ENCODE peak calls at places on chromosomes 3 and 15, in six cellular contexts. One of them, this sample, is unnamed.

GRCh38 chr3:72651498-72651897 is 196.7 kb downstream of the SHQ1 start:
- DNase-seq in coronary artery: no peak
- DNase-seq in IMR-90: no peak
- DNase-seq in right lobe of liver: no peak
- DNase-seq in cardiac fibroblast: no peak
- DNase-seq in transverse colon: no peak
- DNase-seq in this sample: no peak

GRCh38 chr3:136576279-136577009 is 175.7 kb downstream of the STAG1 start:
- DNase-seq in right lobe of liver: no peak
- DNase-seq in IMR-90: no peak
- DNase-seq in coronary artery: no peak
- DNase-seq in cardiac fibroblast: no peak
- DNase-seq in transverse colon: no peak
- DNase-seq in this sample: no peak

GRCh38 chr3:58924581-58924980 is 125.2 kb downstream of the CFAP20DC start:
- DNase-seq in cardiac fibroblast: no peak
- DNase-seq in right lobe of liver: no peak
- DNase-seq in IMR-90: peak
- DNase-seq in transverse colon: no peak
- DNase-seq in coronary artery: no peak
- DNase-seq in this sample: peak

GRCh38 chr15:72340366-72340765 is 20.4 kb upstream of the CELF6 start:
- DNase-seq in transverse colon: no peak
- DNase-seq in right lobe of liver: no peak
- DNase-seq in IMR-90: peak
- DNase-seq in coronary artery: no peak
- DNase-seq in cardiac fibroblast: peak
- DNase-seq in this sample: peak

GRCh38 chr3:154971771-154972326 is 108.3 kb upstream of the MME start:
- DNase-seq in coronary artery: no peak
- DNase-seq in IMR-90: peak
- DNase-seq in cardiac fibroblast: peak
- DNase-seq in transverse colon: no peak
- DNase-seq in right lobe of liver: no peak
- DNase-seq in this sample: peak

GRCh38 chr3:168865022-168865551 is 769.4 kb upstream of the GOLIM4 start:
- DNase-seq in IMR-90: peak
- DNase-seq in cardiac fibroblast: peak
- DNase-seq in coronary artery: no peak
- DNase-seq in right lobe of liver: no peak
- DNase-seq in transverse colon: no peak
- DNase-seq in this sample: peak

GRCh38 chr3:152219225-152219624 is 49.5 kb upstream of the MBNL1 start:
- DNase-seq in cardiac fibroblast: peak
- DNase-seq in right lobe of liver: no peak
- DNase-seq in coronary artery: no peak
- DNase-seq in transverse colon: no peak
- DNase-seq in IMR-90: no peak
- DNase-seq in this sample: peak

GRCh38 chr15:77066961-77067690 is 3.8 kb downstream of the TSPAN3 start:
- DNase-seq in IMR-90: peak
- DNase-seq in cardiac fibroblast: no peak
- DNase-seq in transverse colon: no peak
- DNase-seq in right lobe of liver: no peak
- DNase-seq in coronary artery: no peak
- DNase-seq in this sample: no peak

GRCh38 chr3:16118396-16118795 is 56.1 kb upstream of the GALNT15 start:
- DNase-seq in transverse colon: no peak
- DNase-seq in cardiac fibroblast: no peak
- DNase-seq in coronary artery: no peak
- DNase-seq in right lobe of liver: no peak
- DNase-seq in IMR-90: no peak
- DNase-seq in this sample: no peak

GRCh38 chr3:9917820-9918219 is 922 bp downstream of the IL17RC start:
- DNase-seq in cardiac fibroblast: no peak
- DNase-seq in transverse colon: no peak
- DNase-seq in IMR-90: no peak
- DNase-seq in right lobe of liver: peak
- DNase-seq in coronary artery: no peak
- DNase-seq in this sample: no peak
- H3K4me3 ChIP-seq in cardiac fibroblast: peak
- H3K4me3 ChIP-seq in transverse colon: peak
- H3K4me3 ChIP-seq in IMR-90: no peak
- H3K4me3 ChIP-seq in right lobe of liver: no peak
- H3K4me3 ChIP-seq in coronary artery: peak
- H3K4me3 ChIP-seq in this sample: peak

GRCh38 chr15:92914103-92914499 is 14.0 kb downstream of the CHD2 start:
- DNase-seq in coronary artery: no peak
- DNase-seq in right lobe of liver: no peak
- DNase-seq in cardiac fibroblast: no peak
- DNase-seq in IMR-90: no peak
- DNase-seq in transverse colon: no peak
- DNase-seq in this sample: no peak
- H3K4me3 ChIP-seq in coronary artery: no peak
- H3K4me3 ChIP-seq in right lobe of liver: no peak
- H3K4me3 ChIP-seq in cardiac fibroblast: no peak
- H3K4me3 ChIP-seq in IMR-90: no peak
- H3K4me3 ChIP-seq in transverse colon: no peak
- H3K4me3 ChIP-seq in this sample: no peak

GRCh38 chr3:42264399-42265058 is 1.5 kb downstream of the CCK start:
- DNase-seq in IMR-90: peak
- DNase-seq in cardiac fibroblast: peak
- DNase-seq in coronary artery: peak
- DNase-seq in right lobe of liver: peak
- DNase-seq in transverse colon: peak
- DNase-seq in this sample: peak
- H3K4me3 ChIP-seq in IMR-90: no peak
- H3K4me3 ChIP-seq in cardiac fibroblast: no peak
- H3K4me3 ChIP-seq in coronary artery: peak
- H3K4me3 ChIP-seq in right lobe of liver: no peak
- H3K4me3 ChIP-seq in transverse colon: no peak
- H3K4me3 ChIP-seq in this sample: no peak

DNA sequence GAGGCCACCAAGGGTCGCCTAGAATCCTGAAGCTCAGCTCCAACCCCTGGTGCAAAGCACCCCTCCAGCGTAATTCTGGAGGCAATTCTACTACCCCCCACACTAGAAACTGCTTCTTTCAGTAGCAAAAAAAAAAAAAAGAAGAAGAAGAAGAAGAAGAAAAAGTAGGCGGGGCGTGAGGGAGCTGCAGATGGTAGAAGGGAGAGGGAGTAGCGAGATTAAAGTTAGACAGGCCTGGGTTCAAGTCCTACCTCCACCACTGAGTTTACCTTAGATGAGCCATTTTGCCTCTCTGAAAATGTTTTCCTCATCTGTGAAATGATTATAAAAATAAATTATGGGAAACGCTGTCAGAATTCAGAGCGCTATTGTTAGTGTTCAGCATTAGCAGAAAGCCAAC is 913 bp downstream of the FAM174B start:
- DNase-seq in IMR-90: no peak
- DNase-seq in cardiac fibroblast: no peak
- DNase-seq in coronary artery: no peak
- DNase-seq in transverse colon: no peak
- DNase-seq in right lobe of liver: no peak
- DNase-seq in this sample: no peak
- H3K4me3 ChIP-seq in IMR-90: no peak
- H3K4me3 ChIP-seq in cardiac fibroblast: no peak
- H3K4me3 ChIP-seq in coronary artery: peak
- H3K4me3 ChIP-seq in transverse colon: peak
- H3K4me3 ChIP-seq in right lobe of liver: peak
- H3K4me3 ChIP-seq in this sample: no peak